ENCODE peak calls at places on chromosome X, in nine cellular contexts. U is upper lobe of left lung, L is HCT116, N is transverse colon, D is K562, R is suprapubic skin, G is spleen, S is endothelial cell of umbilical vein, P is breast epithelium. V is an unnamed sample.

GRCh38 chrX:7088968-7089615 is 58.4 kb upstream of the STS start:
- DNase-seq in U (no peak), L (no peak), N (no peak), D (no peak), R (no peak), G (peak), S (no peak), P (no peak), V (no peak)

GRCh38 chrX:97704881-97705280 is 821.2 kb downstream of the RPA4 start:
- DNase-seq in U (no peak), L (no peak), N (no peak), D (no peak), R (no peak), G (no peak), S (no peak), P (no peak), V (no peak)

GRCh38 chrX:148492057-148492456 is 8.4 kb upstream of the AFF2 start:
- DNase-seq in U (no peak), L (no peak), N (no peak), D (no peak), R (no peak), G (no peak), S (no peak), P (no peak), V (no peak)

GRCh38 chrX:117788339-117788738 is 328.3 kb downstream of the KLHL13 start:
- DNase-seq in U (no peak), L (no peak), N (no peak), D (no peak), R (no peak), G (no peak), S (no peak), P (no peak), V (no peak)

GRCh38 chrX:31706456-31706855 is 634.6 kb upstream of the FTHL17 start:
- DNase-seq in U (no peak), L (no peak), N (no peak), D (no peak), R (no peak), G (no peak), S (no peak), P (no peak), V (no peak)

GRCh38 chrX:100615015-100615414 is 21.6 kb downstream of the TSPAN6 start:
- DNase-seq in U (no peak), L (peak), N (peak), D (no peak), R (no peak), G (no peak), S (peak), P (no peak), V (peak)

GRCh38 chrX:17024896-17025295 is 78.4 kb downstream of the REPS2 start:
- DNase-seq in U (no peak), L (no peak), N (peak), D (no peak), R (no peak), G (no peak), S (no peak), P (no peak), V (no peak)

GRCh38 chrX:22063284-22063683 is 31.2 kb downstream of the PHEX start:
- DNase-seq in U (no peak), L (no peak), N (no peak), D (no peak), R (no peak), G (no peak), S (no peak), P (no peak), V (no peak)

GRCh38 chrX:92209936-92210335 is 430.8 kb downstream of the PCDH11X start:
- DNase-seq in U (no peak), L (no peak), N (no peak), D (no peak), R (no peak), G (no peak), S (no peak), P (no peak), V (no peak)

GRCh38 chrX:100685284-100685996 is 41.4 kb downstream of the SRPX2 start:
- DNase-seq in U (no peak), L (peak), N (peak), D (peak), R (no peak), G (no peak), S (peak), P (peak), V (peak)

GRCh38 chrX:1075741-1076140 is 136.7 kb downstream of the CRLF2 start:
- DNase-seq in U (no peak), L (no peak), N (no peak), D (no peak), R (peak), G (no peak), S (no peak), P (peak), V (no peak)

GRCh38 chrX:44314259-44314734 is 29.2 kb downstream of the EFHC2 start:
- DNase-seq in U (no peak), L (no peak), N (peak), D (peak), R (no peak), G (peak), S (peak), P (no peak), V (no peak)

GRCh38 chrX:38151426-38151825 is 69.2 kb downstream of the SRPX start:
- DNase-seq in U (no peak), L (no peak), N (no peak), D (no peak), R (no peak), G (no peak), S (no peak), P (no peak), V (no peak)

GRCh38 chrX:20252392-20253231 is 14.1 kb downstream of the RPS6KA3 start:
- DNase-seq in U (no peak), L (peak), N (peak), D (peak), R (no peak), G (peak), S (peak), P (peak), V (peak)

GRCh38 chrX:17527135-17527701 is 152.2 kb downstream of the NHS start:
- DNase-seq in U (no peak), L (no peak), N (no peak), D (no peak), R (no peak), G (no peak), S (peak), P (no peak), V (no peak)

GRCh38 chrX:19698125-19698524 is 182.8 kb upstream of the MAP3K15 start:
- DNase-seq in U (no peak), L (no peak), N (no peak), D (no peak), R (no peak), G (no peak), S (no peak), P (no peak), V (no peak)

GRCh38 chrX:139091086-139091485 is 379.6 kb upstream of the FGF13 start:
- DNase-seq in U (no peak), L (no peak), N (no peak), D (no peak), R (no peak), G (no peak), S (no peak), P (no peak), V (no peak)

GRCh38 chrX:140034916-140035315 is 69.6 kb upstream of the CXorf66 start:
- DNase-seq in U (no peak), L (no peak), N (no peak), D (no peak), R (no peak), G (no peak), S (no peak), P (no peak), V (no peak)

GRCh38 chrX:136321532-136321931 is 20.8 kb downstream of the ADGRG4 start:
- DNase-seq in U (no peak), L (no peak), N (no peak), D (no peak), R (no peak), G (no peak), S (no peak), P (no peak), V (no peak)

GRCh38 chrX:137194164-137194563 is 160.4 kb upstream of the GPR101 start:
- DNase-seq in U (no peak), L (peak), N (no peak), D (peak), R (no peak), G (no peak), S (peak), P (no peak), V (no peak)

GRCh38 chrX:8987672-8988250 is 46.2 kb downstream of the FAM9B start:
- DNase-seq in U (no peak), L (no peak), N (no peak), D (no peak), R (no peak), G (peak), S (no peak), P (no peak), V (no peak)

GRCh38 chrX:7334253-7334935 is 186.4 kb upstream of the PUDP start:
- DNase-seq in U (no peak), L (no peak), N (no peak), D (no peak), R (no peak), G (no peak), S (no peak), P (no peak), V (no peak)

GRCh38 chrX:72272868-72273267 is 4.2 kb downstream of the RPS4X start:
- DNase-seq in U (no peak), L (no peak), N (no peak), D (no peak), R (no peak), G (no peak), S (no peak), P (no peak), V (no peak)

GRCh38 chrX:100410083-100410590 is at the start of gene PCDH19:
- DNase-seq in U (peak), L (no peak), N (peak), D (peak), R (no peak), G (peak), S (peak), P (no peak), V (peak)

GRCh38 chrX:124534530-124534929 is 188.2 kb downstream of the SH2D1A start:
- DNase-seq in U (no peak), L (no peak), N (no peak), D (no peak), R (no peak), G (no peak), S (no peak), P (no peak), V (no peak)

GRCh38 chrX:112664928-112665327 is 14.8 kb downstream of the LHFPL1 start:
- DNase-seq in U (no peak), L (no peak), N (no peak), D (no peak), R (no peak), G (no peak), S (no peak), P (no peak), V (no peak)

DNA sequence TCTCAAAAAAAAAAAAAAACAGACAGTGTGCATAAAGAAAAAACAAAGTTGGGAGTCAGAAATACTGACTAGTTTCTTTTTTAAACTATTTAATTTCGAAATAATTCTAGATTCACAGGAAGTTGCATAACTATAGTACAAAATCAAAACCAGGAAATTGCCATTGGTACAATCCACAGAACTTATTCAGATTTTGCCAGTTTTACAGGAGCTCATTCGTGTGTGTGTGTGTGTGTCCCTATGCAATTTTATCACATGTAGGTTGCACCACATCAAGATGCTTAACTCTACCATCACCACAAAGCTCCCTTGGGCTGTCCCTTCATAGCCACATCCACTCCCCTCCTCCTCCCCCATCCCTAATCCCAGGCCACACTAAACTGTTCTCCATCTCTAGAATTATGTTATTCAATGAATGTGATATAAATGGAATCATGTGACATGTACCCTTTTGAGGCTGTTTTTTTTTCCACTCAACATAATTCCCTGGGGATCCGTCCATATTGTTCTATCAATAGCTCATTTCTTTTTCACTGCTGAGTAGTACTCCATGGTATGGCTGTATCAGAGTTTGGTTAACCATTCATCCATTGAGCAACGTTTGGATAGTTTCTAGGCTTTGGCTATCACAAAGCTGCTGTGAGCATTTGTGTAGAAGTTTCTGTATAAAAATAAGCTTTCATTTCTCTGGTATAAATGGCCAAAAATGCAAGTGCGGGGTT is 16.3 kb upstream of the DDX3X start:
- DNase-seq in U (no peak), L (no peak), N (no peak), D (no peak), R (no peak), G (no peak), S (no peak), P (no peak), V (no peak)
- TF ChIP-seq POLR2AphosphoS5 in U (no peak), L (no peak), N (no peak), D (no peak), R (no peak), G (no peak), S (no peak), P (no peak), V (no peak)

DNA sequence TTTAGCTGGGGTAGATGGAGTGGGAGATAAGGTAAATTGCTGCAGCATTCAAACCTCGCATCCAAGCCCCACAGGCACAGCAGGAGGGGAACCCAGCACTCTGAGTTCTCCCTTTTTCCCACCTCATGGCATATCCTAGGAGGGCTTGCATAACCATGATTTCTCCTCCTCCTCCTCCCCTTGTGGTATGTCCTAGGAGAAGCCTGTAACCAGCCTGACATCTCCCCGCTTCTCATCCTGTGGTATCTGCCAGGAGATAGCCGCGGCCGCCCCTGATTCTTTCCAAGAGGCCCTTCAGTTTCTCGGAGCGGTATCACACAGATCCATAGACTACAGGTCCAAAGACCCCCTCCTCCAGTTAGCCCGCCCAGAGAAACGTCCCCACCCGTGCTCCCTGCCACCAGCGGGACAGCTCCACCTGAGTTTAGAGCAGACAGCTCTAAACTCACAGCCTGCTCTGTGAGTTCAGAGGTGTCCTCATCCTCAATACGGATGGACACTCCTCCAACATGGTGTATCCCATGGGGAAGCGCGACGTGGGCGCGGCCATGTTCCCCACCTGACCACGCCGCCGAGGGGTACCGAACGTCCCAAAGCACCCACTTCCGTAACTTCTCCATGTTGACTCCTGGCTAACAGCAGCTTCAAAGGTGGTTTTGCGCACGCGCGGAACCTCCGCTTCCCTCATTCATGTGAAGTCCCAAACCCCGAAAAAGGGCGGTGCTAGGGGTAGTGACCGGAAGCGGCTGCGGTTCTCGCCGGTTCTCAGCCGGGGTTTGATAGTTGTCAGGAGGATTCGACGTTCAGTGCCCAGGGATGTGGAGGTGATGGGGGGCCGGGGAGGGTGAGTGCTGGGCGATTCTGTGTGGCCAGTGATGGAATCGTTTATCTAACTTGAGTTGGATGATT is at the start of gene ZNF81:
- DNase-seq in U (peak), L (peak), N (peak), D (peak), R (peak), G (peak), S (peak), P (peak), V (peak)
- TF ChIP-seq POLR2A in U (peak), L (no peak), N (peak), D (peak), R (no peak), G (no peak), S (peak), P (no peak), V (peak)

GRCh38 chrX:115988825-115989224 is 181.7 kb upstream of the AGTR2 start:
- DNase-seq in U (no peak), L (no peak), N (no peak), D (no peak), R (no peak), G (no peak), S (no peak), P (no peak), V (no peak)
- TF ChIP-seq CTCF in U (no peak), L (peak), N (no peak), D (no peak), R (no peak), G (no peak), S (no peak), P (no peak), V (no peak)

DNA sequence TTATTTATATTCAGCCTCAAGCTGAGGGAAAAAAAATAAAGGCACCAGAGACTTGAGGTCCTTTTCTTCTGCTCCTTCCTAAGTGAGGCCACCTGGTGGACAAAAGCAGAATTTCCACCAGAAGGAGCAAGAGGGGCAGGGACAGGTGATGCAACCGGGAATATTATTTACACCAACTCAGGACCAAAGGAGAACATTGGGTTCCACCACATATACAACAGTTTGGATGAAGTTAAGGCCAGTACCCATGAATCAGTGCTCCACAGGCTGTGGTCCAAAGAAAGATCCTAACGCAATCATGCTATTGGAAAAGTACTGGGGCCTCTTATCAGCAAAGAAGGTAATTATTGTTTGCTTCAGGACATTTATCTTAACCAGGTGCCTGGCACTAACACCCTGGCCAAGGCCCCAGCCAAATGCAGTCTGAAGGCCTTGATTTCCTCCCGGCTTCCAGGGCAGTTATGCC is 57.4 kb downstream of the TSC22D3 start:
- DNase-seq in U (no peak), L (peak), N (peak), D (peak), R (no peak), G (peak), S (peak), P (no peak), V (peak)
- TF ChIP-seq POLR2AphosphoS5 in U (peak), L (no peak), N (peak), D (no peak), R (no peak), G (no peak), S (no peak), P (peak), V (peak)

GRCh38 chrX:69991685-69992084 is 58.1 kb downstream of the AWAT2 start:
- DNase-seq in U (no peak), L (no peak), N (no peak), D (no peak), R (no peak), G (no peak), S (no peak), P (no peak), V (no peak)

GRCh38 chrX:69988955-69989394 is 60.8 kb downstream of the AWAT2 start:
- DNase-seq in U (no peak), L (peak), N (no peak), D (no peak), R (no peak), G (no peak), S (peak), P (no peak), V (no peak)

GRCh38 chrX:69993494-69993893 is 56.2 kb downstream of the AWAT2 start:
- DNase-seq in U (no peak), L (no peak), N (no peak), D (no peak), R (no peak), G (no peak), S (no peak), P (no peak), V (no peak)

DNA sequence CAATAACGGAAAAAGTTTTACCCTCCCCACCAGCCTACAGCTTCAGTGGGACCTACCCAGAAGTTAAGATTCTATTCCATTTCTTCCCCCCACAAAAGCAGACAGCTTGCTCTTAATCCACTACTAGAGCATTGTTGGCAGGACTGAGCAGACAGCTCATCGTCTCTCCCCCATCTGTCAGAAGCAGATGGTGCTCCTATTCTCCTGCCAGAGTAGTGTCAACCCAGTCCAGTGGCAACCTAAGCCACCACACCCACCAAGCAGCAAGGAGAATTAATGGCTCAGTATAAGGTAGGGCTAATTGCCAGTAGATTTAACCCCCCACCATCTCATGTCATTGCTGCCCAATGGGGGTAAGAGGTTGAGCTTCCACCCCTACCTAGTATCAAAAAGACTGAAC is 62.0 kb downstream of the AWAT2 start:
- DNase-seq in U (no peak), L (no peak), N (no peak), D (no peak), R (no peak), G (no peak), S (peak), P (no peak), V (no peak)
- TF ChIP-seq POLR2A in U (no peak), L (no peak), N (no peak), D (no peak), R (no peak), G (no peak), S (no peak), P (no peak), V (no peak)

GRCh38 chrX:15056044-15056443 is 182.8 kb downstream of the MOSPD2 start:
- DNase-seq in U (no peak), L (no peak), N (no peak), D (no peak), R (no peak), G (no peak), S (no peak), P (no peak), V (no peak)

GRCh38 chrX:15055146-15055930 is 182.1 kb downstream of the MOSPD2 start:
- DNase-seq in U (no peak), L (no peak), N (no peak), D (no peak), R (no peak), G (no peak), S (no peak), P (no peak), V (no peak)

GRCh38 chrX:15050395-15050794 is 177.2 kb downstream of the MOSPD2 start:
- DNase-seq in U (no peak), L (no peak), N (no peak), D (peak), R (no peak), G (no peak), S (no peak), P (no peak), V (no peak)
- TF ChIP-seq CTCF in U (no peak), L (no peak), N (no peak), D (peak), R (no peak), G (no peak), S (no peak), P (no peak), V (no peak)

GRCh38 chrX:76971393-76972376 is 475.5 kb upstream of the FGF16 start:
- DNase-seq in U (no peak), L (no peak), N (no peak), D (no peak), R (no peak), G (no peak), S (no peak), P (no peak), V (no peak)
- TF ChIP-seq POLR2AphosphoS5 in U (no peak), L (no peak), N (no peak), D (no peak), R (no peak), G (no peak), S (no peak), P (no peak), V (no peak)

GRCh38 chrX:154458116-154458953 is at the start of gene PLXNA3:
- DNase-seq in U (peak), L (no peak), N (peak), D (peak), R (no peak), G (peak), S (no peak), P (no peak), V (no peak)
- TF ChIP-seq POLR2A in U (no peak), L (peak), N (no peak), D (no peak), R (peak), G (no peak), S (peak), P (no peak), V (peak)

GRCh38 chrX:133781174-133781573 is 204.2 kb downstream of the GPC3 start:
- DNase-seq in U (no peak), L (no peak), N (no peak), D (no peak), R (no peak), G (no peak), S (no peak), P (no peak), V (no peak)

GRCh38 chrX:133776072-133776471 is 209.3 kb downstream of the GPC3 start:
- DNase-seq in U (no peak), L (no peak), N (peak), D (peak), R (no peak), G (no peak), S (peak), P (no peak), V (no peak)
- TF ChIP-seq CTCF in U (peak), L (peak), N (peak), D (peak), R (no peak), G (no peak), S (peak), P (no peak), V (no peak)

V was measured in prostate gland.